ENCODE peak calls at places on chromosomes 5 and 9, in five cellular contexts. E is astrocyte of the spinal cord; T is body of pancreas; D is CD4-positive, alpha-beta memory T cell; F is upper lobe of right lung. A is an unnamed sample.

GRCh38 chr9:88781500-88782391 is 209.5 kb upstream of the S1PR3 start:
- DNase-seq in E (peak; percentile 87), T (no peak), D (no peak), F (no peak), A (peak; percentile 92)

GRCh38 chr5:33594006-33594405 is 153.2 kb downstream of the TARS1 start:
- DNase-seq in D (no peak), T (no peak), E (no peak), F (no peak), A (no peak)

GRCh38 chr5:138635268-138635667 is 60.1 kb upstream of the HSPA9 start:
- DNase-seq in T (no peak), D (no peak), F (no peak), E (no peak), A (peak; percentile 73)

GRCh38 chr9:8429157-8429556 is 629.6 kb upstream of the DMAC1 start:
- DNase-seq in T (no peak), E (no peak), F (no peak), D (no peak), A (no peak)

GRCh38 chr5:133552925-133553525 is 59.3 kb downstream of the FSTL4 start:
- DNase-seq in F (peak; percentile 72), D (no peak), E (peak; percentile 36), T (peak; percentile 47), A (peak; percentile 48)

GRCh38 chr9:20791682-20792081 is 107.6 kb downstream of the FOCAD start:
- DNase-seq in E (no peak), D (no peak), F (no peak), T (no peak), A (no peak)

GRCh38 chr9:36486933-36487481 is 85.7 kb upstream of the MELK start:
- DNase-seq in T (peak; percentile 53), D (peak; percentile 72), E (peak; percentile 8), F (peak; percentile 80), A (no peak)

GRCh38 chr9:86359480-86359879 is 5.3 kb upstream of the TUT7 start:
- DNase-seq in F (no peak), T (no peak), D (no peak), E (no peak), A (no peak)

GRCh38 chr9:6566409-6567139 is 79.0 kb downstream of the GLDC start:
- DNase-seq in D (no peak), E (peak; percentile 97), T (no peak), F (no peak), A (peak; percentile 90)

GRCh38 chr9:115604831-115605483 is 487.0 kb upstream of the TNC start:
- DNase-seq in E (peak; percentile 93), D (no peak), T (no peak), F (no peak), A (peak; percentile 77)

GRCh38 chr9:35075358-35075757 is 2.9 kb upstream of the VCP start:
- DNase-seq in E (no peak), F (no peak), D (no peak), T (no peak), A (no peak)

GRCh38 chr9:105911104-105911911 is 217.0 kb downstream of the TMEM38B start:
- DNase-seq in F (no peak), D (no peak), E (peak; percentile 15), T (no peak), A (no peak)

GRCh38 chr9:20504930-20505329 is 117.4 kb downstream of the MLLT3 start:
- DNase-seq in D (peak; percentile 44), E (no peak), T (no peak), F (no peak), A (no peak)

GRCh38 chr9:88742483-88742882 is 207.5 kb downstream of the NXNL2 start:
- DNase-seq in E (peak; percentile 75), T (no peak), D (no peak), F (no peak), A (peak; percentile 60)

GRCh38 chr9:107243757-107244156 is 39.3 kb upstream of the RAD23B start:
- DNase-seq in F (no peak), T (peak; percentile 87), E (peak; percentile 68), D (peak; percentile 44), A (peak; percentile 56)

GRCh38 chr5:56314536-56314935 is 81.4 kb upstream of the ANKRD55 start:
- DNase-seq in T (no peak), D (no peak), E (no peak), F (no peak), A (peak; percentile 85)

GRCh38 chr5:144028058-144028457 is 142.4 kb downstream of the YIPF5 start:
- DNase-seq in F (no peak), E (peak; percentile 47), T (peak; percentile 34), D (no peak), A (peak; percentile 89)
- H3K4me3 ChIP-seq in F (no peak overlapping the region), E (no peak overlapping the region), T (no peak overlapping the region), D (no peak overlapping the region), A (no peak overlapping the region)

DNA sequence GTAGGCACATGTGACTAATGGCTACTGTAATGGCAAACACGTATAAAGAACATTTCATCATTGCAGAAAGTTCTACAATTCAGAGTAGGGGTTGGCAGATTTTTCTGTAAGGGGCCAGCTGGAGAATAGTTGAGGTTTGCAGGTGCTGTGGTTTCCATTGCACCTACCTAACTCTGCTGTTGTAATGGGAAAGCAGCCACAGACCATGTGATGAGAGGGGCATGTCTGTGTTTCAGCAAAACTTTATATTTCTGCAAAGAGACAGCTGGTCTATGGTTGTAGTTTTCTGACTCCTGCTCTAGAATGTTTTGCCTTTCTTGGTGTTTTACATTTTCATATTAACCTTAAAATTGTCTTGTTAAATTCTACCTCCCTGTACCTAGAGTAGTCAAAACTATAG is 44.2 kb downstream of the NUP214 start:
- DNase-seq in E (no peak), T (no peak), F (no peak), D (no peak), A (no peak)
- H3K4me3 ChIP-seq in E (no peak overlapping the region), T (no peak overlapping the region), F (no peak overlapping the region), D (no peak overlapping the region), A (no peak overlapping the region)

GRCh38 chr5:32020271-32020670 is 153.8 kb downstream of the GOLPH3 start:
- DNase-seq in T (no peak), F (no peak), E (no peak), D (no peak), A (peak; percentile 43)
- H3K4me3 ChIP-seq in T (no peak overlapping the region), F (peak overlapping the region; percentile 17), E (no peak overlapping the region), D (no peak overlapping the region), A (peak overlapping the region; percentile 38)

GRCh38 chr5:79417495-79417894 is 96.4 kb downstream of the HOMER1 start:
- DNase-seq in E (no peak), F (no peak), T (no peak), D (no peak), A (no peak)

GRCh38 chr5:79420248-79420647 is 93.7 kb downstream of the HOMER1 start:
- DNase-seq in T (no peak), D (no peak), E (no peak), F (no peak), A (no peak)

GRCh38 chr5:79413112-79413511 is 100.8 kb downstream of the HOMER1 start:
- DNase-seq in E (no peak), F (no peak), T (no peak), D (no peak), A (no peak)

GRCh38 chr5:79418276-79418675 is 95.7 kb downstream of the HOMER1 start:
- DNase-seq in E (peak; percentile 6), T (no peak), F (no peak), D (no peak), A (no peak)

GRCh38 chr5:79416499-79416898 is 97.4 kb downstream of the HOMER1 start:
- DNase-seq in F (no peak), E (peak; percentile 1), T (no peak), D (no peak), A (peak; percentile 48)
- H3K4me3 ChIP-seq in F (no peak overlapping the region), E (no peak overlapping the region), T (no peak overlapping the region), D (no peak overlapping the region), A (no peak overlapping the region)

GRCh38 chr9:132673355-132673754 is 3.1 kb downstream of the GTF3C4 start:
- DNase-seq in F (no peak), D (no peak), E (peak; percentile 41), T (no peak), A (peak; percentile 70)

GRCh38 chr9:132670816-132671371 is 630 bp downstream of the GTF3C4 start:
- DNase-seq in F (peak; percentile 66), E (no peak), T (no peak), D (peak; percentile 93), A (peak; percentile 22)

GRCh38 chr9:132670359-132670815 is at the start of gene GTF3C4:
- DNase-seq in F (peak; percentile 94), D (peak; percentile 87), T (peak; percentile 90), E (no peak), A (no peak)

GRCh38 chr9:132672413-132672690 is 2.1 kb downstream of the GTF3C4 start:
- DNase-seq in D (no peak), F (no peak), T (no peak), E (no peak), A (peak; percentile 20)

GRCh38 chr9:132671620-132672412 is 1.6 kb downstream of the GTF3C4 start:
- DNase-seq in F (no peak), D (no peak), E (no peak), T (no peak), A (peak; percentile 48)
- H3K4me3 ChIP-seq in F (peak overlapping the region; percentile 98), D (peak overlapping the region; percentile 81), E (peak overlapping the region; percentile 85), T (no peak overlapping the region), A (peak overlapping the region; percentile 87)